ENCODE peak calls at places on chromosomes 12 and 14, in six cellular contexts. A is neural progenitor cell; X is AG04450; K is bronchial epithelial cell; W is CD8-positive, alpha-beta T cell; H is choroid plexus epithelial cell. G is an unnamed sample.

GRCh38 chr12:32400114-32400672 is 835 bp downstream of the FGD4 start:
- DNase-seq in A (peak; percentile 64), X (no peak), K (peak; percentile 59), W (no peak), H (peak; percentile 20), G (no peak)

GRCh38 chr12:113609692-113610469 is 138.2 kb upstream of the LHX5 start:
- DNase-seq in A (peak; percentile 98), X (no peak), K (no peak), W (no peak), H (no peak), G (no peak)

GRCh38 chr12:107655281-107656065 is 30.1 kb upstream of the PWP1 start:
- DNase-seq in A (no peak), X (no peak), K (no peak), W (no peak), H (no peak), G (no peak)

GRCh38 chr12:106750524-106750923 is 24.0 kb upstream of the RIC8B start:
- DNase-seq in A (no peak), X (no peak), K (no peak), W (no peak), H (no peak), G (no peak)

GRCh38 chr12:27652174-27652763 is 44.0 kb upstream of the REP15 start:
- DNase-seq in A (peak; percentile 92), X (peak; percentile 63), K (peak; percentile 77), W (no peak), H (peak; percentile 91), G (peak; percentile 68)

GRCh38 chr12:95277139-95277538 is 59.5 kb downstream of the VEZT start:
- DNase-seq in A (no peak), X (peak; percentile 88), K (peak; percentile 28), W (no peak), H (peak; percentile 86), G (no peak)

GRCh38 chr14:64324461-64325255 is 30.5 kb upstream of the ESR2 start:
- DNase-seq in A (no peak), X (no peak), K (peak; percentile 52), W (no peak), H (peak; percentile 61), G (no peak)

GRCh38 chr14:104639889-104640548 is 35.4 kb upstream of the TMEM179 start:
- DNase-seq in A (peak; percentile 89), X (no peak), K (peak; percentile 26), W (no peak), H (peak; percentile 69), G (peak; percentile 62)

GRCh38 chr14:44866322-44866721 is 95.4 kb downstream of the KLHL28 start:
- DNase-seq in A (no peak), X (no peak), K (no peak), W (no peak), H (no peak), G (no peak)

GRCh38 chr12:101207086-101207780 is 2.8 kb downstream of the SLC5A8 start:
- DNase-seq in A (no peak), X (no peak), K (peak; percentile 27), W (no peak), H (no peak), G (no peak)

GRCh38 chr12:92485356-92486348 is 217.1 kb upstream of the PLEKHG7 start:
- DNase-seq in A (no peak), X (no peak), K (no peak), W (no peak), H (peak; percentile 44), G (no peak)

GRCh38 chr12:102426599-102427541 is 53.5 kb downstream of the IGF1 start:
- DNase-seq in A (no peak), X (no peak), K (no peak), W (no peak), H (no peak), G (no peak)

GRCh38 chr14:100105357-100106169 is 40.3 kb downstream of the EVL start:
- DNase-seq in A (no peak), X (no peak), K (no peak), W (no peak), H (no peak), G (no peak)

GRCh38 chr14:100299238-100299560 is 7.0 kb downstream of the SLC25A29 start:
- DNase-seq in A (no peak), X (no peak), K (no peak), W (no peak), H (no peak), G (no peak)

DNA sequence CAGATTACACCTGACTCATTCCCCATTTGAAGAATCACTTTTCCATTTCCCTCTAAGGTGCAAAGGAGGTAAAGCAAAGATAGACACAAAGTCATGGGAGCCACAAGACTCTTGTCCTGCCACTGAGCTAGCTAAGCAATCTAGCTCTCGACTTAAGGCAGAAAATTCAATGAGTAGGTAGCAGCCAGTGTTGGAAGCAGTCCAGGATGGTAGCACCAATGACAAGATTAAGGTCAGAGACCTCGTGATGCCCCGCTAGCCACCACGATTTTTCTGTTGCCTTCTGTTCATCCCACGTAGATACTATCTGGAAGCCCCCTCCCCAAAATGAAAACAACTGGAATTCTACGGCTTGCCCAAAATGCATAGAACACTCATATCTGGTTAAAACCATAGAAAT is 1.4 kb downstream of the VAMP1 start:
- DNase-seq in A (no peak), X (no peak), K (no peak), W (no peak), H (no peak), G (no peak)
- H3K4me3 ChIP-seq in A (peak overlapping the region; percentile 80), X (peak overlapping the region; percentile 84), K (no peak overlapping the region), W (peak overlapping the region; percentile 88), H (peak overlapping the region; percentile 87), G (peak overlapping the region; percentile 57)

GRCh38 chr14:95523051-95523817 is 6.8 kb upstream of the SYNE3 start:
- DNase-seq in A (no peak), X (no peak), K (no peak), W (no peak), H (peak; percentile 81), G (no peak)

GRCh38 chr14:95522556-95522955 is 6.1 kb upstream of the SYNE3 start:
- DNase-seq in A (no peak), X (no peak), K (no peak), W (no peak), H (no peak), G (no peak)

GRCh38 chr14:95524706-95525512 is 8.5 kb upstream of the SYNE3 start:
- DNase-seq in A (no peak), X (no peak), K (peak; percentile 80), W (no peak), H (peak; percentile 66), G (no peak)

GRCh38 chr14:95522116-95522515 is 5.7 kb upstream of the SYNE3 start:
- DNase-seq in A (no peak), X (no peak), K (no peak), W (no peak), H (no peak), G (no peak)

DNA sequence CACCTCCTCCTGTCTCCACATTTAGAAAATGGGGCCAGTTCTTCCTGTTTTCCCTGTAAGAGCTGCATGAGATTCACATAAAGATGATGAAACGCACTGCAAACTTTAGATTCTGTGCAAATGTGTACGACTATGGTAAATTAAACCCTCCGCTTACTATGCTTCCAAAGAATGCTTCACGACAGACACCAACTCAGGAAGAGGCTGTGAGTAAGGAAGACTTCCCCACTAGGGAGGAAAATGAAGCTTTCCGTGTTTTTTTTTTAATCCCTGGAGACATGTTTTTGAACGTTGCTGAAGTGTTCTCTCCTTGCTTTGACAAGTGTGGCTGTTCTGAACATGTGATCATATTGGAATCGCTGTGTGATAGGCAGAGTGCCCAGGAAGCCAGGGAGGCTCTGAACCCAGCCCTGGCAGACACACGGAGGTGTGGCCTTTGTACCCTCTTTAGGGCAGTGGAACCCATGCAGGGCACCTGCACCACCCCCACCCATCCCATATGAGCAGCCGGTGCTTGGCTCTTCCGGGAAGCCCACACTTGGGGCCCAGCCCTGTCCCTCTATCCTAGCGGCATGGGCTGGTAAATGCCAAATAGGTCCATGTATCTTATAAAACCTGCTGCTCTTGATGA is 7.5 kb upstream of the SYNE3 start:
- DNase-seq in A (no peak), X (peak; percentile 68), K (peak; percentile 55), W (no peak), H (peak; percentile 88), G (no peak)
- TF ChIP-seq CTCF in A (no peak), X (peak; percentile 24), K (peak; percentile 27), W (no peak), H (peak; percentile 16), G (peak; percentile 17)

GRCh38 chr12:89346741-89347324 is 5.5 kb downstream of the DUSP6 start:
- DNase-seq in A (peak; percentile 43), X (no peak), K (peak; percentile 80), W (no peak), H (peak; percentile 74), G (no peak)
- H3K4me3 ChIP-seq in A (peak overlapping the region; percentile 37), X (no peak overlapping the region), K (no peak overlapping the region), W (no peak overlapping the region), H (no peak overlapping the region), G (no peak overlapping the region)

GRCh38 chr14:54425068-54425467 is 16.1 kb downstream of the CNIH1 start:
- DNase-seq in A (no peak), X (no peak), K (no peak), W (no peak), H (no peak), G (no peak)

GRCh38 chr14:54425537-54426274 is 15.5 kb downstream of the CNIH1 start:
- DNase-seq in A (no peak), X (no peak), K (no peak), W (no peak), H (no peak), G (no peak)

GRCh38 chr14:54424479-54424901 is 16.7 kb downstream of the CNIH1 start:
- DNase-seq in A (no peak), X (no peak), K (no peak), W (no peak), H (no peak), G (no peak)

GRCh38 chr14:54423991-54424390 is 17.2 kb downstream of the CNIH1 start:
- DNase-seq in A (no peak), X (no peak), K (no peak), W (no peak), H (no peak), G (no peak)

GRCh38 chr14:54420478-54421116 is 20.6 kb downstream of the CNIH1 start:
- DNase-seq in A (peak; percentile 53), X (no peak), K (peak; percentile 50), W (no peak), H (peak; percentile 81), G (no peak)
- TF ChIP-seq CTCF in A (peak; percentile 64), X (peak; percentile 78), K (peak; percentile 55), W (peak; percentile 49), H (peak; percentile 83), G (peak; percentile 22)

DNA sequence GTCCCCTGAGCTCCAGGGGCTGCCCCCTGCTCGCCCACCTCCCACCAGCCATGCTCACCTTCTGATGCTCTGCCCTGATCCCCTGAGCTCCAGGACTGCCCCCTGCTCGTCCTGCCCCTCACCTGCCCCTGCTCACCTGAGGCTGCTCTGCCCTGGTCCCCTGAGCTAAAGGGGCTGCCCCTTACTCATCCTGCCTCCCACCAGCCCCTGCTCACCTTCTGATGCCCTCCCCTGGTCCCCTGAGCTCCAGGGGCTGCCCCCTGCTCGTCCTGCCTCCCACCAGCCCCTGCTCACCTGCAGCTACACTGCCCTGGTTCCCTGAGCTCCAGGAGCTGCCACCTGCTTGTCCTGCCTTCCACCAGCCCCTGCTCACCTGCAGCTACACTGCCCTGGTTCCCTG is 247.2 kb downstream of the TMEM121 start:
- DNase-seq in A (no peak), X (no peak), K (no peak), W (no peak), H (no peak), G (no peak)
- H3K4me3 ChIP-seq in A (no peak overlapping the region), X (no peak overlapping the region), K (no peak overlapping the region), W (no peak overlapping the region), H (no peak overlapping the region), G (no peak overlapping the region)

G was measured in GM12865.